ENCODE peak calls at places on chromosomes 6 and 20, in seven cellular contexts. U is foreskin keratinocyte, H is mesenchymal stem cell, Z is tibial nerve, G is fibroblast of lung, D is psoas muscle, N is hepatocyte. X is an unnamed sample. For H3K4me1, the result is how much of the 10 kb centered on the place peaks cover.

GRCh38 chr6:36612101-36612625 is 18.0 kb downstream of the SRSF3 start:
- DNase-seq in U (no peak), H (no peak), Z (no peak), G (no peak), D (no peak), N (no peak), X (no peak)

GRCh38 chr6:26553264-26553738 is 15.1 kb downstream of the HMGN4 start:
- DNase-seq in U (no peak), H (peak), Z (peak), G (peak), D (peak), N (peak), X (no peak)

GRCh38 chr6:105601541-105602174 is 198.8 kb upstream of the PREP start:
- DNase-seq in U (peak), H (peak), Z (peak), G (peak), D (peak), N (peak), X (no peak)

GRCh38 chr6:3999800-4000661 is 78.9 kb downstream of the FAM217A start:
- DNase-seq in U (no peak), H (no peak), Z (no peak), G (no peak), D (no peak), N (no peak), X (no peak)

GRCh38 chr6:162576009-162576408 is 151.6 kb downstream of the PRKN start:
- DNase-seq in U (peak), H (no peak), Z (no peak), G (peak), D (no peak), N (no peak), X (no peak)

GRCh38 chr6:74480561-74480960 is 725.3 kb downstream of the COL12A1 start:
- DNase-seq in U (no peak), H (peak), Z (no peak), G (no peak), D (no peak), N (no peak), X (no peak)

GRCh38 chr6:160042788-160043301 is 74.0 kb downstream of the IGF2R start:
- DNase-seq in U (peak), H (no peak), Z (no peak), G (peak), D (no peak), N (no peak), X (no peak)

GRCh38 chr6:82178084-82178758 is 69.3 kb downstream of the IBTK start:
- DNase-seq in U (peak), H (peak), Z (no peak), G (peak), D (no peak), N (no peak), X (no peak)

GRCh38 chr20:31718952-31719643 is 3.6 kb downstream of the BCL2L1 start:
- DNase-seq in U (peak), H (no peak), Z (no peak), G (no peak), D (no peak), N (peak), X (no peak)

GRCh38 chr20:55116598-55116997 is 641.2 kb downstream of the DOK5 start:
- DNase-seq in U (peak), H (no peak), Z (no peak), G (no peak), D (no peak), N (no peak), X (no peak)

GRCh38 chr20:47686545-47686944 is 98.7 kb downstream of the SULF2 start:
- DNase-seq in U (no peak), H (peak), Z (no peak), G (peak), D (peak), N (peak), X (no peak)

GRCh38 chr20:47687095-47687987 is 97.9 kb downstream of the SULF2 start:
- DNase-seq in U (no peak), H (no peak), Z (no peak), G (no peak), D (peak), N (no peak), X (no peak)

GRCh38 chr20:47688385-47689381 is 96.6 kb downstream of the SULF2 start:
- DNase-seq in U (no peak), H (no peak), Z (no peak), G (no peak), D (no peak), N (no peak), X (no peak)

GRCh38 chr20:47691632-47692031 is 93.6 kb downstream of the SULF2 start:
- DNase-seq in U (peak), H (peak), Z (no peak), G (peak), D (peak), N (no peak), X (no peak)

GRCh38 chr20:47689726-47690125 is 95.6 kb downstream of the SULF2 start:
- DNase-seq in U (no peak), H (no peak), Z (no peak), G (no peak), D (no peak), N (no peak), X (no peak)
- H3K4me1 ChIP-seq in U (under half), H (under half), Z (under half), G (under half), D (under half), N (under half), X (under half)

GRCh38 chr20:10096790-10097189 is 62.0 kb downstream of the ANKEF1 start:
- DNase-seq in U (no peak), H (no peak), Z (no peak), G (no peak), D (no peak), N (no peak), X (no peak)

GRCh38 chr20:10094566-10095173 is 59.9 kb downstream of the ANKEF1 start:
- DNase-seq in U (no peak), H (no peak), Z (no peak), G (peak), D (no peak), N (no peak), X (no peak)

GRCh38 chr20:10090588-10091166 is 55.9 kb downstream of the ANKEF1 start:
- DNase-seq in U (peak), H (peak), Z (peak), G (peak), D (peak), N (peak), X (no peak)

GRCh38 chr20:10089871-10090587 is 55.2 kb downstream of the ANKEF1 start:
- DNase-seq in U (peak), H (no peak), Z (no peak), G (no peak), D (no peak), N (no peak), X (no peak)

GRCh38 chr20:10093087-10093591 is 58.4 kb downstream of the ANKEF1 start:
- DNase-seq in U (peak), H (peak), Z (no peak), G (peak), D (no peak), N (peak), X (no peak)
- H3K27ac ChIP-seq in U (no peak), H (no peak), Z (no peak), G (no peak), D (no peak), N (no peak), X (no peak)

GRCh38 chr20:19834287-19834686 is 76.2 kb downstream of the RIN2 start:
- DNase-seq in U (no peak), H (no peak), Z (no peak), G (no peak), D (no peak), N (no peak), X (no peak)
- H3K4me1 ChIP-seq in U (under half), H (under half), Z (under half), G (under half), D (under half), N (under half), X (under half)

GRCh38 chr20:15642676-15643075 is 930.6 kb downstream of the KIF16B start:
- DNase-seq in U (no peak), H (peak), Z (no peak), G (peak), D (no peak), N (no peak), X (no peak)

GRCh38 chr20:15637971-15638754 is 935.1 kb downstream of the KIF16B start:
- DNase-seq in U (no peak), H (no peak), Z (no peak), G (no peak), D (no peak), N (no peak), X (no peak)

GRCh38 chr20:15642099-15642498 is 931.1 kb downstream of the KIF16B start:
- DNase-seq in U (no peak), H (no peak), Z (no peak), G (no peak), D (no peak), N (no peak), X (no peak)

GRCh38 chr20:15638781-15639180 is 934.5 kb downstream of the KIF16B start:
- DNase-seq in U (no peak), H (no peak), Z (no peak), G (no peak), D (no peak), N (no peak), X (no peak)

DNA sequence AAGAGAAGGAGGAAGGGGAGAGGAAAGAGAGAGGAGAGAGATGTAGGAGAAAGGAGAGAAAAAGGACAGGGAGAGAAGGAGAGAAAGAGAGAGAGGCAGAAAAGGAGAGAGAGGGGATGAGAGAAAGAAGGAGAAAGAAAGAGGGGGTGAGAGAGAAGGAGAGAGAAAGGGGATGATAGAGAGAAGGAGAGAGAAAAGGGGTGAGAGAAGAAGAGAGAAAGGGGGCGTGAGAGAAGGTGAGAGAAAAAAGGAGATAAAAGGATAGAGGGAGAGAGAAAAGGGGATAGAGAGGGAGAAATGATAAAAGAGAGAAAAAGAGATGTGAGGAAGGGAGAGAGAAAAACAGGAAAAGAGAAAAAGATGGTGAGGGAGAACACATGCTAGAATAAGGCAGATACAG is 933.4 kb downstream of the KIF16B start:
- DNase-seq in U (no peak), H (no peak), Z (no peak), G (no peak), D (no peak), N (no peak), X (no peak)
- H3K27ac ChIP-seq in U (no peak), H (no peak), Z (no peak), G (no peak), D (no peak), N (no peak), X (no peak)

GRCh38 chr6:14275493-14275851 is 157.9 kb downstream of the CD83 start:
- DNase-seq in U (no peak), H (no peak), Z (no peak), G (peak), D (no peak), N (no peak), X (no peak)
- H3K4me1 ChIP-seq in U (under half), H (under half), Z (under half), G (under half), D (under half), N (under half), X (under half)

GRCh38 chr6:39681566-39682250 is 43.5 kb downstream of the KIF6 start:
- DNase-seq in U (no peak), H (no peak), Z (no peak), G (peak), D (no peak), N (no peak), X (no peak)

GRCh38 chr6:39678914-39679313 is 46.3 kb downstream of the KIF6 start:
- DNase-seq in U (no peak), H (no peak), Z (no peak), G (no peak), D (no peak), N (no peak), X (no peak)
- H3K27ac ChIP-seq in U (no peak), H (no peak), Z (no peak), G (no peak), D (no peak), N (no peak), X (no peak)

DNA sequence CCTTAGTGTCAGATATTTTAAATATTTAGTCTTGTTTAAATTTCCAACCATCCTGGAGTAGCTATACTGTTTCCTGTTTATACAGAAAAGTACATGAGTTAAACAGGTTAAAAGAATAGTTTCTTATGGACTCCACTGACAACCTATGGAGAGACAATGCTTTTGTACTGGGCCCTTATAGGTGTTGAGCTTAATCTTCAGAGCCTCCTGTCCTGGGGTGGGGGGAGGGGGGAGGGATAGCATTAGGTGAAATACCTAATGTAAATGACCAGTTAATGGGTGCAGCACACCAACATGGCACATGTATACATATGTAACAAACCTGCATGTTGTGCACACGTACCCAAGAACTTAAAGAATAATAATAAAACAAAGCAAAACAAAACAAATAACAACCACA is 322.9 kb downstream of the GRIK2 start:
- DNase-seq in U (no peak), H (no peak), Z (no peak), G (no peak), D (no peak), N (no peak), X (no peak)
- H3K4me1 ChIP-seq in U (under half), H (under half), Z (under half), G (under half), D (under half), N (under half), X (under half)

X was measured in esophagus muscularis mucosa.